ENCODE peak calls at places on chromosomes 16 and 17, in six cellular contexts. G is sigmoid colon, C is prostate gland, Z is H1, K is endothelial cell of umbilical vein, B is breast epithelium. Y is an unnamed sample.

GRCh38 chr17:72258711-72259110 is 137.9 kb downstream of the SOX9 start:
- DNase-seq in G (no peak), C (no peak), Z (no peak), K (no peak), B (no peak), Y (no peak)

GRCh38 chr17:35514561-35514960 is 22.9 kb downstream of the SLFN12L start:
- DNase-seq in G (no peak), C (no peak), Z (no peak), K (no peak), B (no peak), Y (no peak)

GRCh38 chr17:54899721-54900456 is 763 bp upstream of the TOM1L1 start:
- DNase-seq in G (no peak), C (no peak), Z (peak; percentile 29), K (no peak), B (no peak), Y (no peak)

GRCh38 chr16:1923299-1924034 is 5.3 kb upstream of the HS3ST6 start:
- DNase-seq in G (no peak), C (no peak), Z (peak; percentile 49), K (peak; percentile 32), B (no peak), Y (no peak)

GRCh38 chr16:27781195-27781524 is 231.2 kb downstream of the KATNIP start:
- DNase-seq in G (peak; percentile 73), C (no peak), Z (no peak), K (no peak), B (no peak), Y (no peak)

GRCh38 chr16:637081-638018 is 1.2 kb upstream of the METTL26 start:
- DNase-seq in G (peak; percentile 97), C (peak; percentile 91), Z (no peak), K (no peak), B (peak; percentile 96), Y (no peak)

GRCh38 chr17:28142355-28142754 is 99.9 kb downstream of the NLK start:
- DNase-seq in G (no peak), C (no peak), Z (no peak), K (no peak), B (no peak), Y (no peak)

GRCh38 chr17:8859029-8859803 is 8.3 kb downstream of the PIK3R6 start:
- DNase-seq in G (no peak), C (no peak), Z (no peak), K (no peak), B (no peak), Y (no peak)

GRCh38 chr17:61713035-61713434 is 122.0 kb upstream of the NACA2 start:
- DNase-seq in G (no peak), C (no peak), Z (no peak), K (no peak), B (no peak), Y (no peak)

GRCh38 chr17:70655179-70655578 is 485.8 kb downstream of the KCNJ2 start:
- DNase-seq in G (no peak), C (no peak), Z (no peak), K (no peak), B (no peak), Y (no peak)

GRCh38 chr17:15444805-15445204 is 22.6 kb downstream of the CDRT4 start:
- DNase-seq in G (peak; percentile 11), C (no peak), Z (no peak), K (peak; percentile 96), B (no peak), Y (no peak)

DNA sequence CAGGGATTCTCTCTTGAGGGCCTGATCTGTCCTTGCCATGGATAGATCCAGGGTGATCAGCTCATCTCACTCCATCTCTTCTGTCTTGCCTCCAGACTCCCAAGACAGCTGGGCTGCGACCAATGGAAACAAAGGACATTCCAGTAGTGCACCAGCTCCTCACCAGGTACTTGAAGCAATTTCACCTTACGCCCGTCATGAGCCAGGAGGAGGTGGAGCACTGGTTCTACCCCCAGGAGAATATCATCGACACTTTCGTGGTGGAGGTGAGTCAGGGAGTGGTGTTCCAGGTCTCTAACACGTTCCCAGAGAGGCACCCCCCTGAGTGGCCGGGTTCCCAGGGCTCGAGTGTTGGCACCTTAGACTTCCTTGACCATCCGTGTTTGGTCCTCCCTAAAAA is 29.5 kb downstream of the PLCD3 start:
- DNase-seq in G (no peak), C (no peak), Z (no peak), K (no peak), B (no peak), Y (no peak)
- TF ChIP-seq POLR2AphosphoS5 in G (no peak), C (no peak), Z (no peak), K (no peak), B (no peak), Y (no peak)

GRCh38 chr17:17546399-17547185 is 44.9 kb downstream of the PEMT start:
- DNase-seq in G (no peak), C (no peak), Z (no peak), K (no peak), B (no peak), Y (no peak)
- TF ChIP-seq POLR2AphosphoS5 in G (no peak), C (no peak), Z (no peak), K (no peak), B (no peak), Y (no peak)

DNA sequence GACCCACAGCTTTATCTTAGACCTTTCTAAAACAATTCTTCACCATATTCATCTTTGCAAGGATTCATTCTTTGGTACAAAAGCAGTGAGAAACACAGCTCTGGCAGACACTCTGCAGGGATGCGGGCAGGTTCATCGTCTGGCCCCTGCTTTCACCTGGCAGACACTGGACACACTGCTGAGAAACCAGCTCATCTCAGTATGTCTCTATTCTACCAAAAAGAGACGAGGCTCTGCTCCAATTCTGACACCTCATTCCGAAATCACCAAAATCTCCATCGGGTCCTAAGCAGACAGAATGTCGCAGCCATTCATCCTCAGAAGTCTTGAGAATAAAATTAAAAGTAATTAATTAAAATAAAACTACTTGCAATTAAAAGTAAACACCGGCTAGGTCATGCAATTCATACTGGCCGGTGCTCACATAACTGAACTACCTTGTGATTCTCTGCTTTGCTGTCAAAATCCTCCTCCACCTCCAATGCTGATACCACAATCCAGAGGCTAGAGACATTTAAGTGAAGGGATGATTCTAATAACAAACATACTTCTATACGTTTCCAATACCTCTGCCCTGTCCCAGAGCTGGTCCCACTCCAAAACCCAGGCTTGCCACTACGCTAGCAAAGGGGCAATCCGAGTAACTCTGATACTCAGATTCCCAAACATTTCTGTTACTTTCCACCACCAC is 1.3 kb downstream of the RNF157 start:
- DNase-seq in G (no peak), C (no peak), Z (no peak), K (no peak), B (no peak), Y (no peak)
- TF ChIP-seq POLR2AphosphoS5 in G (no peak), C (no peak), Z (no peak), K (no peak), B (no peak), Y (no peak)

GRCh38 chr17:45224671-45225050 is 3.0 kb downstream of the FMNL1 start:
- DNase-seq in G (no peak), C (no peak), Z (no peak), K (no peak), B (no peak), Y (no peak)

GRCh38 chr17:45227101-45227591 is 5.5 kb downstream of the FMNL1 start:
- DNase-seq in G (no peak), C (no peak), Z (no peak), K (no peak), B (no peak), Y (no peak)

GRCh38 chr17:45225051-45225700 is 3.5 kb downstream of the FMNL1 start:
- DNase-seq in G (no peak), C (no peak), Z (no peak), K (no peak), B (no peak), Y (no peak)

GRCh38 chr17:45226620-45227019 is 4.9 kb downstream of the FMNL1 start:
- DNase-seq in G (no peak), C (no peak), Z (no peak), K (no peak), B (no peak), Y (no peak)

DNA sequence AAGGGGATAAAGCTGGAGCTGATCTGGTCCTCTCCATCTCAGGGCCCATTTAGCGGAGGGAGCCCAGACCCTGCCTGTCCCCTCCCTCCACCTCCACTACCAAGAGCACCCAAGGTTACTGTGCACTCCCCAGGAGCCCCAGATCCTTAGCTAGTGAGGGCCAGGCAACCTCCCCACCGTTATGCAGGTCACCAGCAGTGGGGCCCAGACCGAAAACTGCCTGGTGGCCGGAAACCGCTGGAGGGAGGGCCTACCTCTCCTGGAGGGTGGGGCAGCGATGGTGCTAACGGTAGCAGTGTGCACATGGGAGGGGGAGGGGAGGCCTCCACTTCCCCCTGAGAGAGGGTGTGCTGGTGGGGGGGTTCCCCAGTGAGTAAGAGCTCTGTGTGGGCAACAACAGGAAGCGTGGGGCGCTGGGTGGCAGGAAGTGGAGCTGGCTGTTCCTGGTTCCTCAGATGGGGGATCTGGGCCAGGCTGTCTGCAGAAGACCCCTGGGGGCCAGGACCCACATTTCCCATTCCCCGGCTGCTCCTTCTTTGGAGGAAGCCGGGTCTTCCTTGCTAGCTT is 4.4 kb downstream of the FMNL1 start:
- DNase-seq in G (peak; percentile 86), C (no peak), Z (no peak), K (peak; percentile 55), B (no peak), Y (no peak)
- TF ChIP-seq POLR2AphosphoS5 in G (no peak), C (no peak), Z (no peak), K (no peak), B (no peak), Y (no peak)

DNA sequence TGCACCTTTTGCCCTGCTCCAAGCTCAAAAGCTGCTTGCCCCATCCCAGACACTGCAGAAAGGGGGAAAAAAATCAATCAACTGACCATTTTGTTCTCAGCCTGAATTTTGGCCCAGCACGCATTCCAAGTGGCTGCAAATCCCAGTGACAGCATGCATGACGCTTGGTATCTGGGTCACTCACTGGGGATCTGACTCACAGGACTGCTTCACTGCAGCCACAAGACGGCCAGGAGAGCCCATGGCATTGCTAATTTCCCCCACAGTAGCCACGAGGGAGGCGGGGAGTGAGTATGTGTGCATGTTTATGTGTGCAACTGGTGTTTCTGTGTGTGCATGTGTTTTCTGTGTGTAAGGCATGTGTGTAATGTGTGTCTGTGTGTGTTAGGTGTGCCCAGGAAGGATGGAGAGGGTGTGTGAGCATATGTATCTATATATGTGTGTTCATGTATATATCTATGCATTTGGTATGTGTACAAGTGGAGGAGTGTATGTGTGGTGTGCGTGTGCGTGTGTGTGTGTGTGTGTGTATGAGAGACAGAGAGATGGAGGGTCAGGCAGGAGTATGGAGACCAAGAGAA is 33.8 kb downstream of the SDK2 start:
- DNase-seq in G (no peak), C (no peak), Z (no peak), K (no peak), B (no peak), Y (no peak)
- TF ChIP-seq POLR2AphosphoS5 in G (no peak), C (no peak), Z (no peak), K (no peak), B (no peak), Y (no peak)